ENCODE peak calls at places on chromosomes 11 and 22, in eight cellular contexts. One of them, this sample, is unnamed.

GRCh38 chr11:45761659-45762058 is 43.3 kb upstream of the SLC35C1 start:
- DNase-seq in neural progenitor cell: no peak
- DNase-seq in fibroblast of lung: no peak
- DNase-seq in Peyer's patch: no peak
- DNase-seq in naive thymus-derived CD4-positive, alpha-beta T cell: no peak
- DNase-seq in body of pancreas: no peak
- DNase-seq in SJSA1: no peak
- DNase-seq in thoracic aorta: no peak
- DNase-seq in this sample: no peak

GRCh38 chr11:65944191-65944590 is 1.1 kb upstream of the TSGA10IP start:
- DNase-seq in Peyer's patch: no peak
- DNase-seq in body of pancreas: no peak
- DNase-seq in neural progenitor cell: no peak
- DNase-seq in fibroblast of lung: no peak
- DNase-seq in SJSA1: no peak
- DNase-seq in naive thymus-derived CD4-positive, alpha-beta T cell: no peak
- DNase-seq in thoracic aorta: no peak
- DNase-seq in this sample: no peak

GRCh38 chr11:65633390-65634139 is 4.3 kb upstream of the SIPA1 start:
- DNase-seq in Peyer's patch: no peak
- DNase-seq in naive thymus-derived CD4-positive, alpha-beta T cell: no peak
- DNase-seq in SJSA1: no peak
- DNase-seq in thoracic aorta: no peak
- DNase-seq in body of pancreas: no peak
- DNase-seq in fibroblast of lung: no peak
- DNase-seq in neural progenitor cell: no peak
- DNase-seq in this sample: peak; percentile 80

GRCh38 chr11:87722756-87723599 is 452.3 kb downstream of the RAB38 start:
- DNase-seq in body of pancreas: peak; percentile 4
- DNase-seq in SJSA1: no peak
- DNase-seq in thoracic aorta: no peak
- DNase-seq in neural progenitor cell: peak; percentile 47
- DNase-seq in naive thymus-derived CD4-positive, alpha-beta T cell: no peak
- DNase-seq in Peyer's patch: peak; percentile 63
- DNase-seq in fibroblast of lung: peak; percentile 13
- DNase-seq in this sample: peak; percentile 19

GRCh38 chr22:49880281-49880680 is 26.6 kb downstream of the ZBED4 start:
- DNase-seq in Peyer's patch: peak; percentile 68
- DNase-seq in neural progenitor cell: no peak
- DNase-seq in thoracic aorta: no peak
- DNase-seq in fibroblast of lung: peak; percentile 23
- DNase-seq in SJSA1: no peak
- DNase-seq in naive thymus-derived CD4-positive, alpha-beta T cell: no peak
- DNase-seq in body of pancreas: no peak
- DNase-seq in this sample: no peak

GRCh38 chr11:95498731-95499396 is 267.9 kb upstream of the SESN3 start:
- DNase-seq in body of pancreas: no peak
- DNase-seq in naive thymus-derived CD4-positive, alpha-beta T cell: no peak
- DNase-seq in fibroblast of lung: peak; percentile 18
- DNase-seq in neural progenitor cell: peak; percentile 89
- DNase-seq in SJSA1: peak; percentile 11
- DNase-seq in thoracic aorta: no peak
- DNase-seq in Peyer's patch: no peak
- DNase-seq in this sample: no peak

GRCh38 chr11:74010306-74010981 is 1.6 kb upstream of the UCP3 start:
- DNase-seq in fibroblast of lung: no peak
- DNase-seq in SJSA1: no peak
- DNase-seq in neural progenitor cell: no peak
- DNase-seq in Peyer's patch: no peak
- DNase-seq in naive thymus-derived CD4-positive, alpha-beta T cell: no peak
- DNase-seq in body of pancreas: no peak
- DNase-seq in thoracic aorta: no peak
- DNase-seq in this sample: no peak

GRCh38 chr11:109140857-109141515 is 281.0 kb upstream of the C11orf87 start:
- DNase-seq in body of pancreas: no peak
- DNase-seq in Peyer's patch: no peak
- DNase-seq in naive thymus-derived CD4-positive, alpha-beta T cell: no peak
- DNase-seq in SJSA1: no peak
- DNase-seq in neural progenitor cell: no peak
- DNase-seq in thoracic aorta: no peak
- DNase-seq in fibroblast of lung: no peak
- DNase-seq in this sample: no peak

GRCh38 chr11:57978686-57979531 is 44.8 kb upstream of the OR9Q1 start:
- DNase-seq in neural progenitor cell: no peak
- DNase-seq in SJSA1: no peak
- DNase-seq in naive thymus-derived CD4-positive, alpha-beta T cell: no peak
- DNase-seq in thoracic aorta: no peak
- DNase-seq in fibroblast of lung: peak; percentile 43
- DNase-seq in body of pancreas: no peak
- DNase-seq in Peyer's patch: no peak
- DNase-seq in this sample: no peak

GRCh38 chr11:3147257-3147619 is 17.9 kb downstream of the OSBPL5 start:
- DNase-seq in Peyer's patch: no peak
- DNase-seq in body of pancreas: no peak
- DNase-seq in SJSA1: no peak
- DNase-seq in naive thymus-derived CD4-positive, alpha-beta T cell: no peak
- DNase-seq in fibroblast of lung: peak; percentile 10
- DNase-seq in neural progenitor cell: no peak
- DNase-seq in thoracic aorta: peak; percentile 43
- DNase-seq in this sample: no peak

GRCh38 chr11:64870176-64870892 is 8.1 kb downstream of the EHD1 start:
- DNase-seq in naive thymus-derived CD4-positive, alpha-beta T cell: no peak
- DNase-seq in neural progenitor cell: peak; percentile 18
- DNase-seq in Peyer's patch: no peak
- DNase-seq in SJSA1: peak; percentile 46
- DNase-seq in fibroblast of lung: peak; percentile 81
- DNase-seq in thoracic aorta: no peak
- DNase-seq in body of pancreas: peak; percentile 52
- DNase-seq in this sample: no peak

GRCh38 chr11:130947481-130947880 is 31.2 kb upstream of the SNX19 start:
- DNase-seq in fibroblast of lung: no peak
- DNase-seq in SJSA1: no peak
- DNase-seq in neural progenitor cell: no peak
- DNase-seq in naive thymus-derived CD4-positive, alpha-beta T cell: no peak
- DNase-seq in Peyer's patch: no peak
- DNase-seq in thoracic aorta: no peak
- DNase-seq in body of pancreas: no peak
- DNase-seq in this sample: no peak

GRCh38 chr11:65574963-65575567 is 788 bp upstream of the EHBP1L1 start:
- DNase-seq in SJSA1: no peak
- DNase-seq in naive thymus-derived CD4-positive, alpha-beta T cell: peak; percentile 45
- DNase-seq in thoracic aorta: no peak
- DNase-seq in neural progenitor cell: no peak
- DNase-seq in Peyer's patch: peak; percentile 86
- DNase-seq in fibroblast of lung: no peak
- DNase-seq in body of pancreas: peak; percentile 85
- DNase-seq in this sample: no peak

GRCh38 chr11:76186776-76187279 is 19.5 kb downstream of the WNT11 start:
- DNase-seq in thoracic aorta: no peak
- DNase-seq in naive thymus-derived CD4-positive, alpha-beta T cell: no peak
- DNase-seq in Peyer's patch: no peak
- DNase-seq in body of pancreas: no peak
- DNase-seq in SJSA1: no peak
- DNase-seq in fibroblast of lung: no peak
- DNase-seq in neural progenitor cell: no peak
- DNase-seq in this sample: no peak

GRCh38 chr22:30887861-30888260 is 80.7 kb downstream of the MORC2 start:
- DNase-seq in SJSA1: no peak
- DNase-seq in fibroblast of lung: no peak
- DNase-seq in naive thymus-derived CD4-positive, alpha-beta T cell: no peak
- DNase-seq in body of pancreas: no peak
- DNase-seq in thoracic aorta: no peak
- DNase-seq in Peyer's patch: no peak
- DNase-seq in neural progenitor cell: no peak
- DNase-seq in this sample: peak; percentile 32

GRCh38 chr11:71499125-71499524 is 27.9 kb upstream of the KRTAP5-7 start:
- DNase-seq in thoracic aorta: no peak
- DNase-seq in SJSA1: no peak
- DNase-seq in neural progenitor cell: no peak
- DNase-seq in Peyer's patch: no peak
- DNase-seq in body of pancreas: no peak
- DNase-seq in naive thymus-derived CD4-positive, alpha-beta T cell: no peak
- DNase-seq in fibroblast of lung: peak; percentile 55
- DNase-seq in this sample: no peak

GRCh38 chr11:125165111-125165663 is 636 bp downstream of the PKNOX2 start:
- DNase-seq in neural progenitor cell: peak; percentile 65
- DNase-seq in naive thymus-derived CD4-positive, alpha-beta T cell: peak; percentile 25
- DNase-seq in fibroblast of lung: peak; percentile 54
- DNase-seq in body of pancreas: peak; percentile 34
- DNase-seq in SJSA1: peak; percentile 1
- DNase-seq in thoracic aorta: no peak
- DNase-seq in Peyer's patch: no peak
- DNase-seq in this sample: peak; percentile 54

GRCh38 chr11:125166903-125167291 is 2.3 kb downstream of the PKNOX2 start:
- DNase-seq in SJSA1: no peak
- DNase-seq in fibroblast of lung: no peak
- DNase-seq in naive thymus-derived CD4-positive, alpha-beta T cell: no peak
- DNase-seq in neural progenitor cell: no peak
- DNase-seq in Peyer's patch: no peak
- DNase-seq in thoracic aorta: no peak
- DNase-seq in body of pancreas: no peak
- DNase-seq in this sample: no peak

GRCh38 chr11:125164422-125165110 is at the start of gene PKNOX2:
- DNase-seq in SJSA1: peak; percentile 9
- DNase-seq in body of pancreas: peak; percentile 72
- DNase-seq in Peyer's patch: peak; percentile 68
- DNase-seq in thoracic aorta: peak; percentile 25
- DNase-seq in fibroblast of lung: peak; percentile 79
- DNase-seq in neural progenitor cell: peak; percentile 94
- DNase-seq in naive thymus-derived CD4-positive, alpha-beta T cell: peak; percentile 70
- DNase-seq in this sample: peak; percentile 70

GRCh38 chr11:125166347-125166841 is 1.8 kb downstream of the PKNOX2 start:
- DNase-seq in naive thymus-derived CD4-positive, alpha-beta T cell: no peak
- DNase-seq in body of pancreas: peak; percentile 37
- DNase-seq in thoracic aorta: no peak
- DNase-seq in neural progenitor cell: peak; percentile 45
- DNase-seq in SJSA1: no peak
- DNase-seq in Peyer's patch: no peak
- DNase-seq in fibroblast of lung: peak; percentile 49
- DNase-seq in this sample: peak; percentile 32

GRCh38 chr11:125165664-125166346 is 1.3 kb downstream of the PKNOX2 start:
- DNase-seq in body of pancreas: no peak
- DNase-seq in fibroblast of lung: peak; percentile 46
- DNase-seq in neural progenitor cell: peak; percentile 61
- DNase-seq in thoracic aorta: no peak
- DNase-seq in naive thymus-derived CD4-positive, alpha-beta T cell: no peak
- DNase-seq in SJSA1: no peak
- DNase-seq in Peyer's patch: no peak
- DNase-seq in this sample: no peak
- H3K4me3 ChIP-seq in body of pancreas: peak overlapping the region; percentile 22
- H3K4me3 ChIP-seq in fibroblast of lung: peak overlapping the region; percentile 60
- H3K4me3 ChIP-seq in neural progenitor cell: peak overlapping the region; percentile 88
- H3K4me3 ChIP-seq in thoracic aorta: peak overlapping the region; percentile 70
- H3K4me3 ChIP-seq in naive thymus-derived CD4-positive, alpha-beta T cell: peak overlapping the region; percentile 63
- H3K4me3 ChIP-seq in SJSA1: no peak overlapping the region
- H3K4me3 ChIP-seq in Peyer's patch: peak overlapping the region; percentile 52
- H3K4me3 ChIP-seq in this sample: peak overlapping the region; percentile 49

GRCh38 chr11:118267486-118267885 is 3.4 kb upstream of the MPZL2 start:
- DNase-seq in Peyer's patch: no peak
- DNase-seq in fibroblast of lung: no peak
- DNase-seq in naive thymus-derived CD4-positive, alpha-beta T cell: no peak
- DNase-seq in body of pancreas: no peak
- DNase-seq in neural progenitor cell: no peak
- DNase-seq in thoracic aorta: no peak
- DNase-seq in SJSA1: no peak
- DNase-seq in this sample: no peak
- H3K27me3 ChIP-seq in Peyer's patch: no peaks in the 10 kb centered on the region
- H3K27me3 ChIP-seq in fibroblast of lung: peaks cover 33% of the 10 kb centered on the region
- H3K27me3 ChIP-seq in naive thymus-derived CD4-positive, alpha-beta T cell: no peaks in the 10 kb centered on the region
- H3K27me3 ChIP-seq in body of pancreas: no peaks in the 10 kb centered on the region
- H3K27me3 ChIP-seq in neural progenitor cell: peaks cover 84% of the 10 kb centered on the region
- H3K27me3 ChIP-seq in thoracic aorta: no peaks in the 10 kb centered on the region
- H3K27me3 ChIP-seq in SJSA1: peaks cover 6% of the 10 kb centered on the region
- H3K27me3 ChIP-seq in this sample: no peaks in the 10 kb centered on the region

GRCh38 chr11:68959465-68960298 is 21.1 kb downstream of the MRGPRD start:
- DNase-seq in thoracic aorta: no peak
- DNase-seq in fibroblast of lung: no peak
- DNase-seq in SJSA1: no peak
- DNase-seq in neural progenitor cell: no peak
- DNase-seq in Peyer's patch: no peak
- DNase-seq in naive thymus-derived CD4-positive, alpha-beta T cell: no peak
- DNase-seq in body of pancreas: no peak
- DNase-seq in this sample: no peak
- H3K4me3 ChIP-seq in thoracic aorta: no peak overlapping the region
- H3K4me3 ChIP-seq in fibroblast of lung: no peak overlapping the region
- H3K4me3 ChIP-seq in SJSA1: no peak overlapping the region
- H3K4me3 ChIP-seq in neural progenitor cell: no peak overlapping the region
- H3K4me3 ChIP-seq in Peyer's patch: no peak overlapping the region
- H3K4me3 ChIP-seq in naive thymus-derived CD4-positive, alpha-beta T cell: no peak overlapping the region
- H3K4me3 ChIP-seq in body of pancreas: no peak overlapping the region
- H3K4me3 ChIP-seq in this sample: no peak overlapping the region

GRCh38 chr11:70418130-70418529 is 19.8 kb downstream of the CTTN start:
- DNase-seq in fibroblast of lung: no peak
- DNase-seq in body of pancreas: no peak
- DNase-seq in thoracic aorta: no peak
- DNase-seq in naive thymus-derived CD4-positive, alpha-beta T cell: no peak
- DNase-seq in neural progenitor cell: no peak
- DNase-seq in SJSA1: no peak
- DNase-seq in Peyer's patch: no peak
- DNase-seq in this sample: no peak
- H3K27me3 ChIP-seq in fibroblast of lung: no peaks in the 10 kb centered on the region
- H3K27me3 ChIP-seq in body of pancreas: no peaks in the 10 kb centered on the region
- H3K27me3 ChIP-seq in thoracic aorta: no peaks in the 10 kb centered on the region
- H3K27me3 ChIP-seq in naive thymus-derived CD4-positive, alpha-beta T cell: no peaks in the 10 kb centered on the region
- H3K27me3 ChIP-seq in neural progenitor cell: no peaks in the 10 kb centered on the region
- H3K27me3 ChIP-seq in SJSA1: no peaks in the 10 kb centered on the region
- H3K27me3 ChIP-seq in Peyer's patch: no peaks in the 10 kb centered on the region
- H3K27me3 ChIP-seq in this sample: no peaks in the 10 kb centered on the region

DNA sequence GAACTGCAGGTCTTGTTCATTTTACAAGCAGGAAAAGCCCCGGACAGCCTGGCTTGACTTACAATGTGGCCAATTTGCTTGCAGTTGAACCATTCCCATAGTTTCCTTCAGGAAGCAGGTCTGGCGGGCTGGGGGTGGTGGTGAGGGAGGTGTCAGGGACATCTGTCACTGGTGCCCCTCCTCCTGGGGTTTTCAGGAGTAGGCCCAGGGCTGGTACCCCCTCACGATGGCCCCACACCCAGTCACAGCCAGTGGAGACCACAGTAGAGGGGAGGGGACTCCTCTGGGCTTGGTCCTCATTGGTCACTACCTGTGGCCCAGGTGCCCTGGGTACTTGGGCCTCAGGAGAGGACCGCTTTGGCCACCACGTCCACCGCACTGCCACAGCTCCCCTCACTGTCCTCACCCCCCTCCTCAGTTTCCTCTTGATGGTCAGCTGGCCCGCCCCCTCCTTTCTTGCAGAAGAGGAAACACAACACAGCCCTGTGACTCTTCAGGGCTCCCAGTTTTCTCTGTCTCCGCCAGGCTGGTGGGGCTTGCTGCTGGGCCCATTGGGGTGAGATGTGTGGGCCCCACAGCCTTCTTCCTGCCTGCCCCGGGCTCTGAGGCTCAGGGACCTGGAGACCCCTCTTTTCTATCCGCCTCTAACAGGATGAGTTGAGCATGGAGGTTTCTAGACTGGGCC is 39.8 kb upstream of the SHISAL1 start:
- DNase-seq in thoracic aorta: no peak
- DNase-seq in naive thymus-derived CD4-positive, alpha-beta T cell: no peak
- DNase-seq in neural progenitor cell: no peak
- DNase-seq in Peyer's patch: no peak
- DNase-seq in fibroblast of lung: no peak
- DNase-seq in body of pancreas: no peak
- DNase-seq in SJSA1: no peak
- DNase-seq in this sample: no peak
- H3K4me3 ChIP-seq in thoracic aorta: no peak overlapping the region
- H3K4me3 ChIP-seq in naive thymus-derived CD4-positive, alpha-beta T cell: no peak overlapping the region
- H3K4me3 ChIP-seq in neural progenitor cell: no peak overlapping the region
- H3K4me3 ChIP-seq in Peyer's patch: no peak overlapping the region
- H3K4me3 ChIP-seq in fibroblast of lung: no peak overlapping the region
- H3K4me3 ChIP-seq in body of pancreas: no peak overlapping the region
- H3K4me3 ChIP-seq in SJSA1: no peak overlapping the region
- H3K4me3 ChIP-seq in this sample: no peak overlapping the region

This sample was measured in right lobe of liver.